ENCODE peak calls at places on chromosomes 13 and 19, in ten cellular contexts. P, B, J, F, D, U, G, I, O and X are unnamed samples.

GRCh38 chr13:58921129-58921528 is 1242.6 kb downstream of the DIAPH3 start:
- DNase-seq in D (no peak), B (no peak), U (no peak), I (no peak), J (no peak), F (no peak), O (no peak), P (no peak), G (no peak), X (no peak)

GRCh38 chr19:10362259-10362658 is 18.1 kb downstream of the TYK2 start:
- DNase-seq in F (no peak), U (no peak), J (no peak), I (no peak), B (no peak), P (no peak), G (no peak), O (no peak), D (no peak), X (no peak)

GRCh38 chr13:33110713-33111413 is 94.6 kb downstream of the KL start:
- DNase-seq in I (no peak), O (no peak), B (no peak), U (no peak), P (no peak), G (peak; percentile 71), J (no peak), D (peak; percentile 32), F (peak; percentile 70), X (no peak)

GRCh38 chr13:79459906-79460305 is 21.0 kb upstream of the NDFIP2 start:
- DNase-seq in I (no peak), J (no peak), U (no peak), D (no peak), P (no peak), G (no peak), B (no peak), O (no peak), F (no peak), X (peak; percentile 59)

GRCh38 chr13:32330438-32330837 is 15.1 kb downstream of the BRCA2 start:
- DNase-seq in F (peak; percentile 90), D (no peak), U (no peak), O (no peak), J (peak; percentile 35), G (no peak), P (no peak), I (no peak), B (no peak), X (peak; percentile 67)

GRCh38 chr13:76512676-76513277 is 373.4 kb downstream of the KCTD12 start:
- DNase-seq in F (peak; percentile 95), J (peak; percentile 92), D (no peak), U (no peak), P (no peak), B (no peak), O (no peak), I (no peak), G (peak; percentile 97), X (peak; percentile 68)

GRCh38 chr13:38223093-38223492 is 126.6 kb upstream of the UFM1 start:
- DNase-seq in I (peak; percentile 70), O (no peak), U (peak; percentile 19), G (peak; percentile 36), B (peak; percentile 67), D (no peak), P (no peak), F (peak; percentile 40), J (peak; percentile 35), X (peak; percentile 21)

GRCh38 chr19:7280940-7281666 is 13.1 kb downstream of the INSR start:
- DNase-seq in I (no peak), O (no peak), P (no peak), F (no peak), B (no peak), U (no peak), G (no peak), D (no peak), J (no peak), X (no peak)

GRCh38 chr19:6423499-6424189 is 967 bp downstream of the KHSRP start:
- DNase-seq in I (peak; percentile 86), P (no peak), O (no peak), D (peak; percentile 41), J (peak; percentile 33), G (peak; percentile 37), F (peak; percentile 40), U (peak; percentile 78), B (peak; percentile 72), X (peak; percentile 44)

GRCh38 chr19:35303357-35303915 is 11.5 kb downstream of the MAG start:
- DNase-seq in I (peak; percentile 30), U (no peak), P (no peak), F (no peak), O (no peak), B (no peak), G (no peak), D (no peak), J (no peak), X (no peak)

GRCh38 chr19:6712692-6713670 is 7.5 kb downstream of the C3 start:
- DNase-seq in I (no peak), D (no peak), B (no peak), J (no peak), G (no peak), U (no peak), O (no peak), P (no peak), F (no peak), X (no peak)

DNA sequence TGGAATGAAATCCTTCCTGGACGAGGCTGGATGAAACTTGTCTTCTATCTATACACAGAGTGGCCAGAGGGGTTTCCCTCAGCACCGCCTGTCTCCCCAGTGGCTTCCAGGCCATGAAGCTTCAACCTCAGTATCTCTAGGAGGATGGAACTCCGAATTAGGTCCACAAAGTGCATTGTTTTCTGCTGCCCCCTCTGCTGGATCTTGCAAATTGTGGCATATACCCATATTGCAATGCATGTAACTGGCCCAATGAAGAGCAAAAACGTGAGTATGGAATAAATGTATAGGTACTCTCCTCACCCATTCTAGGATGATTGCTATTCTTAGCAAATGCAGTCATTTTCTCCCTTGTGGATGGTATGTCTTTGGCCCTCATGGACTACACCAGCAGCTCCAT is 14.7 kb upstream of the LILRB4 start:
- DNase-seq in D (no peak), J (no peak), F (no peak), P (no peak), B (no peak), G (no peak), O (no peak), I (no peak), U (no peak), X (no peak)
- TF ChIP-seq CTCF in D (peak; percentile 28), J (no peak), F (no peak), P (no peak), B (no peak), G (no peak), O (no peak), I (no peak), U (no peak), X (no peak)

DNA sequence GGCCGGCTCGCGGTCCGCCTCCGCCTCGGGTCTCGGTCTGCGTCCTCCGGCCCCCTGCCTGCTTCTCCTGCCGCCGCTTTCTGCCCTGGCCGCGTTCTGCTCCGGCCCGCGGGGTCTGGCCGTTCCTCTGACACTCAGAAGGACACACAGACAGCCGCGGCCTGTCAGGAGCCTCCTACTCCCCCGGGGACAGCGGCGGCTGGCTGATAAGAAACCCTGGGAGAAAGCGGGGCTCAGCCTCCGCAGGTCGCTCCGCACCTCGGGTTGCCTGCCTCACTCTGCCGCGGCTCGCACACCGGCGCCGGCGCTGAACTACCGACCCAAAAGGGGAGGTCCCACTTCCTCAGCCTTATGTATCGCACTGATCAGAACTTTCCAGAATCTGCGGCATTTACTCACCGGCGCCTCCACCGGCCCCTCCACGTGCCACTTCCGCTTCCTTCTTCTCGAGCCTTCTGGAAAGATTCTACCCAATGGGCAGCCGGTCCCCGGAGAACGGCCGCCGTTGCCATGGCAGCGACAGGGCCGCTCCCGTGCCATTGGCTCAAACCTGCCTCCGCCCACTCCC is at the start of gene HSPH1:
- DNase-seq in O (peak; percentile 98), P (peak; percentile 90), J (peak; percentile 98), G (peak; percentile 99), D (peak; percentile 99), U (peak; percentile 99), F (peak; percentile 96), B (peak; percentile 98), I (peak; percentile 99), X (peak; percentile 99)
- TF ChIP-seq CTCF in O (no peak), P (no peak), J (peak; percentile 38), G (peak; percentile 32), D (peak; percentile 45), U (peak; percentile 19), F (peak; percentile 29), B (peak; percentile 28), I (peak; percentile 54), X (peak; percentile 56)

GRCh38 chr13:67078062-67078461 is 152.1 kb downstream of the PCDH9 start:
- DNase-seq in P (no peak), O (no peak), I (no peak), U (no peak), B (no peak), D (no peak), F (no peak), G (no peak), J (no peak), X (no peak)

GRCh38 chr13:67077132-67077531 is 153.0 kb downstream of the PCDH9 start:
- DNase-seq in O (no peak), G (no peak), I (no peak), F (no peak), J (no peak), U (no peak), B (no peak), D (no peak), P (no peak), X (no peak)

GRCh38 chr13:67071918-67072598 is 158.1 kb downstream of the PCDH9 start:
- DNase-seq in D (no peak), F (no peak), J (no peak), I (no peak), O (no peak), G (no peak), U (no peak), P (no peak), B (no peak), X (no peak)

GRCh38 chr13:67076378-67076777 is 153.8 kb downstream of the PCDH9 start:
- DNase-seq in J (no peak), P (no peak), O (no peak), B (no peak), I (no peak), U (no peak), G (no peak), D (no peak), F (no peak), X (no peak)

GRCh38 chr13:67075239-67075638 is 154.9 kb downstream of the PCDH9 start:
- DNase-seq in P (no peak), G (no peak), B (no peak), J (no peak), U (no peak), F (peak; percentile 52), D (no peak), I (no peak), O (no peak), X (peak; percentile 2)
- TF ChIP-seq CTCF in P (no peak), G (peak; percentile 7), B (peak; percentile 40), J (peak; percentile 25), U (peak; percentile 4), F (peak; percentile 38), D (peak; percentile 50), I (peak; percentile 60), O (no peak), X (peak; percentile 55)

DNA sequence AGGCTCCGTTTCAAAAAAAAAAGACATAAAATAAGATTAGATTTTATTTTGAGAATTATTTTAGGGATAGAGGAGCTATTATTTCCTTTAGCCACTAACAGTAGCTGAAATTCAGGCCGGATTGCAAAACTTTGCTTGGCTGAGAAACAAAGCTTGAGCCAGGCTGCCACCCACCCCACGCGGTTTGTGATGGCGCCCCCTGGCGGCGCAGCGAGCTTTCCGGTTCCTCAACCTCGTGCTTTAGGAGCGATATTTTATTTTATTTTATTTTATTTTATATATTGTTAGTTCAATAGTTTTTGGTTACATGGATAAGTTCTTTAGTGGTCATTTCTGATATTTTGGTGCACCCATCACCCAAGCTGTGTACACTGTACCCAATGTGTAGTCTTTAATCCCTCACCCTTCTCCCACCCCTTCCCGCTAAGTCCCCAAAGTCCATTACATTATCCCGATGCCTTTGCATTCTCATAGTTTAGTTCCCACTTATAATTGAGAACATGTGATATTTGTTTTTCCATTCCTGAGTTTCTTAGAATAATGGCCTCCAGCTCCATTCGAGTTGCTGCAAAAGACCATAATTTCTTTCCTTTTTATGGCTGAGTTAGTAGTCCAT is 19.8 kb upstream of the CEACAM4 start:
- DNase-seq in O (no peak), G (no peak), I (peak; percentile 76), U (no peak), P (no peak), D (peak; percentile 33), F (peak; percentile 2), J (no peak), B (no peak), X (no peak)
- TF ChIP-seq CTCF in O (no peak), G (peak; percentile 28), I (peak; percentile 68), U (no peak), P (no peak), D (peak; percentile 82), F (peak; percentile 36), J (peak; percentile 48), B (peak; percentile 39), X (peak; percentile 87)